ENCODE peak calls at places on chromosome 6, in four cellular contexts. T is astrocyte, L is transverse colon, X is GM12865. H is an unnamed sample.

GRCh38 chr6:132483779-132484679 is 28.9 kb downstream of the STX7 start:
- DNase-seq in T (peak; percentile 36), L (peak; percentile 13), X (peak; percentile 81), H (peak; percentile 29)

GRCh38 chr6:16440656-16441212 is 202.3 kb downstream of the GMPR start:
- DNase-seq in T (no peak), L (no peak), X (no peak), H (no peak)

GRCh38 chr6:99195986-99196655 is 153.4 kb downstream of the FAXC start:
- DNase-seq in T (no peak), L (no peak), X (no peak), H (no peak)

GRCh38 chr6:28107506-28107905 is 16.9 kb upstream of the ZSCAN16 start:
- DNase-seq in T (no peak), L (no peak), X (no peak), H (no peak)

GRCh38 chr6:18997375-18997826 is 610.3 kb downstream of the RNF144B start:
- DNase-seq in T (peak; percentile 47), L (no peak), X (peak; percentile 52), H (peak; percentile 29)

GRCh38 chr6:41209976-41210375 is 9.0 kb upstream of the TREML2 start:
- DNase-seq in T (no peak), L (no peak), X (no peak), H (no peak)

GRCh38 chr6:3244003-3244831 is 14.5 kb upstream of the PSMG4 start:
- DNase-seq in T (no peak), L (no peak), X (no peak), H (no peak)

GRCh38 chr6:155187994-155188706 is 75.7 kb upstream of the CLDN20 start:
- DNase-seq in T (peak; percentile 53), L (no peak), X (no peak), H (no peak)

GRCh38 chr6:97572943-97573342 is 289.9 kb upstream of the MMS22L start:
- DNase-seq in T (no peak), L (no peak), X (no peak), H (no peak)

GRCh38 chr6:27007020-27007419 is 240.5 kb upstream of the PRSS16 start:
- DNase-seq in T (no peak), L (no peak), X (no peak), H (no peak)

GRCh38 chr6:20877008-20877937 is 343.0 kb downstream of the CDKAL1 start:
- DNase-seq in T (peak; percentile 97), L (peak; percentile 40), X (peak; percentile 90), H (peak; percentile 80)

GRCh38 chr6:72677740-72678139 is 55.9 kb downstream of the KCNQ5 start:
- DNase-seq in T (no peak), L (no peak), X (no peak), H (no peak)

GRCh38 chr6:52576054-52576391 is 837 bp downstream of the TRAM2 start:
- DNase-seq in T (no peak), L (no peak), X (no peak), H (no peak)

GRCh38 chr6:30100585-30101422 is 12.1 kb downstream of the TRIM31 start:
- DNase-seq in T (no peak), L (peak; percentile 85), X (no peak), H (peak; percentile 43)

GRCh38 chr6:165118736-165119135 is 190.7 kb downstream of the C6orf118 start:
- DNase-seq in T (no peak), L (no peak), X (no peak), H (no peak)

GRCh38 chr6:33744001-33744848 is 2.5 kb downstream of the IP6K3 start:
- DNase-seq in T (peak; percentile 43), L (peak; percentile 85), X (peak; percentile 73), H (peak; percentile 89)

GRCh38 chr6:116631379-116631990 is 15.2 kb downstream of the RSPH4A start:
- DNase-seq in T (no peak), L (no peak), X (no peak), H (no peak)

GRCh38 chr6:116629467-116630063 is 13.3 kb downstream of the RSPH4A start:
- DNase-seq in T (no peak), L (no peak), X (no peak), H (no peak)

DNA sequence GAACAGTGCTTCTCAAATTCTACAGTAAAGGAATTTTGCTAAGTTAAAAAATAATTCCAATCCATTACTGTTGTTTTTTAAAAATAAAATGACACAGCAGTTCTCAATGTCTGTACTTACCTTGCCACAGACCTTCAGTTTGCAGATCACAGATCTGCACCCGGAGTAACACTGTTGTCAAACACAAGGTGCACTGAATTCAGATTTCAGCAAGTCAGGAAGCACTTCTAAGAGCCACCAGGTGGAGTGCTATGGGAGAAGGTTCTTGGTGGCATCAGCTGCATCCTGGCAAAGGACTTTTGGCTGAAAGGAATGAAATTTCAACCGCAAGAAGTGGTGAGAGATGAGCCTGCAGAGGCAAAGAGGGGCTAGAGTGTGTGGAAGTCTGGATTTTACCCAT is 17.4 kb downstream of the RSPH4A start:
- DNase-seq in T (no peak), L (no peak), X (peak; percentile 21), H (no peak)
- TF ChIP-seq CTCF in T (peak; percentile 13), L (no peak), X (peak; percentile 23), H (peak; percentile 14)

GRCh38 chr6:110518281-110518623 is 41.8 kb upstream of the SLC22A16 start:
- DNase-seq in T (no peak), L (no peak), X (no peak), H (no peak)
- TF ChIP-seq CTCF in T (peak; percentile 52), L (peak; percentile 16), X (peak; percentile 19), H (peak; percentile 35)

GRCh38 chr6:128519132-128519930 is 1.1 kb downstream of the PTPRK start:
- DNase-seq in T (peak; percentile 45), L (peak; percentile 50), X (peak; percentile 20), H (peak; percentile 20)
- TF ChIP-seq CTCF in T (peak; percentile 7), L (peak; percentile 16), X (no peak), H (no peak)

GRCh38 chr6:38169221-38169674 is 349.7 kb downstream of the ZFAND3 start:
- DNase-seq in T (no peak), L (no peak), X (no peak), H (no peak)
- TF ChIP-seq CTCF in T (no peak), L (no peak), X (no peak), H (no peak)

GRCh38 chr6:43817192-43817591 is 47.2 kb downstream of the VEGFA start:
- DNase-seq in T (no peak), L (peak; percentile 55), X (peak; percentile 48), H (no peak)
- TF ChIP-seq CTCF in T (no peak), L (no peak), X (peak; percentile 23), H (no peak)

DNA sequence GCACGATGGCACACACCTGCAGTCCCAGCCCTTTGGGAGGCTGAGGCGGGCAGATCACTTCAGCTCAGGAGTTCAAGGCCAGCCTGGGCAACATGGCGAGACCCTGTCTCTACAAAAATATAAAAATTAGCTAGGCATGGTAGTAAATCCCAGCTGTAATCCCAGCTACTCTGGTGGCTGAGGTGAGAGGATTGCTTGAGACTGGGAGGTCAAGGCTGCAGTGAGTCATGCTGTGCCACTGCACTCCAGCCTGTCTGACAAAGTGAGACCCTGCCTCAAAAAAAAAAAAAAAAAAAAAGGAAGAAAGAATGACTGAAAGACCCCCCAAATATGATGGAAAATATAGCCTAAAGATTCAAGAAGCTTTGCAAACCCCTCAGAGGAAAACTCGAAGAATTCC is 26.8 kb downstream of the METTL24 start:
- DNase-seq in T (no peak), L (no peak), X (no peak), H (no peak)
- TF ChIP-seq CTCF in T (no peak), L (no peak), X (no peak), H (no peak)

GRCh38 chr6:91271807-91272206 is 684.9 kb upstream of the MAP3K7 start:
- DNase-seq in T (no peak), L (no peak), X (no peak), H (no peak)

GRCh38 chr6:91273729-91274128 is 686.9 kb upstream of the MAP3K7 start:
- DNase-seq in T (no peak), L (no peak), X (no peak), H (no peak)

GRCh38 chr6:91278416-91278815 is 691.5 kb upstream of the MAP3K7 start:
- DNase-seq in T (no peak), L (no peak), X (no peak), H (no peak)

GRCh38 chr6:91276315-91276714 is 689.4 kb upstream of the MAP3K7 start:
- DNase-seq in T (peak; percentile 20), L (no peak), X (no peak), H (no peak)
- TF ChIP-seq CTCF in T (peak; percentile 29), L (no peak), X (peak; percentile 20), H (peak; percentile 14)

H was measured in GM13976.